ENCODE peak calls at places on chromosome 7, in four cellular contexts. Z, E, F and S are unnamed samples.

GRCh38 chr7:70678621-70679251 is 453.2 kb upstream of the GALNT17 start:
- DNase-seq in Z (no peak), E (no peak), F (no peak), S (no peak)

GRCh38 chr7:80699030-80699638 is 60.7 kb downstream of the CD36 start:
- DNase-seq in Z (no peak), E (peak), F (peak), S (peak)

GRCh38 chr7:98945852-98946251 is 67.5 kb downstream of the TRRAP start:
- DNase-seq in Z (no peak), E (no peak), F (no peak), S (no peak)

GRCh38 chr7:77439572-77439971 is 23.4 kb upstream of the GSAP start:
- DNase-seq in Z (no peak), E (peak), F (peak), S (no peak)

GRCh38 chr7:137717811-137718271 is 128.9 kb downstream of the DGKI start:
- DNase-seq in Z (peak), E (no peak), F (peak), S (peak)

GRCh38 chr7:11427686-11428273 is 404.2 kb downstream of the THSD7A start:
- DNase-seq in Z (no peak), E (peak), F (peak), S (peak)

GRCh38 chr7:151013728-151014497 is 10.4 kb downstream of the ATG9B start:
- DNase-seq in Z (peak), E (no peak), F (no peak), S (no peak)

GRCh38 chr7:147089608-147090007 is 973.0 kb downstream of the CNTNAP2 start:
- DNase-seq in Z (no peak), E (no peak), F (no peak), S (no peak)

GRCh38 chr7:89027781-89028180 is 232.2 kb upstream of the TEX47 start:
- DNase-seq in Z (no peak), E (peak), F (no peak), S (no peak)

GRCh38 chr7:8220376-8221106 is 41.4 kb downstream of the ICA1 start:
- DNase-seq in Z (no peak), E (no peak), F (no peak), S (no peak)

GRCh38 chr7:36038063-36038721 is 114.9 kb upstream of the EEPD1 start:
- DNase-seq in Z (no peak), E (no peak), F (no peak), S (no peak)

GRCh38 chr7:22730921-22731654 is 4.1 kb downstream of the IL6 start:
- DNase-seq in Z (no peak), E (no peak), F (no peak), S (no peak)

GRCh38 chr7:76296743-76297740 is 5.4 kb upstream of the HSPB1 start:
- DNase-seq in Z (no peak), E (peak), F (no peak), S (no peak)

GRCh38 chr7:22060197-22060596 is 114.5 kb upstream of the CDCA7L start:
- DNase-seq in Z (no peak), E (no peak), F (no peak), S (no peak)

GRCh38 chr7:147477526-147477925 is 1113.0 kb upstream of the C7orf33 start:
- DNase-seq in Z (no peak), E (no peak), F (no peak), S (no peak)

GRCh38 chr7:137001041-137001440 is 132.6 kb downstream of the CHRM2 start:
- DNase-seq in Z (no peak), E (no peak), F (no peak), S (no peak)

GRCh38 chr7:100503350-100503735 is 19.6 kb downstream of the NYAP1 start:
- DNase-seq in Z (no peak), E (peak), F (no peak), S (no peak)

GRCh38 chr7:94258418-94258817 is 136.3 kb upstream of the COL1A2 start:
- DNase-seq in Z (no peak), E (no peak), F (no peak), S (no peak)

GRCh38 chr7:132836746-132837145 is 245.1 kb downstream of the CHCHD3 start:
- DNase-seq in Z (no peak), E (no peak), F (peak), S (no peak)

GRCh38 chr7:82166666-82167065 is 276.9 kb downstream of the CACNA2D1 start:
- DNase-seq in Z (no peak), E (no peak), F (no peak), S (no peak)
- TF ChIP-seq FOXM1 in Z (no peak), E (no peak), F (no peak), S (no peak)

DNA sequence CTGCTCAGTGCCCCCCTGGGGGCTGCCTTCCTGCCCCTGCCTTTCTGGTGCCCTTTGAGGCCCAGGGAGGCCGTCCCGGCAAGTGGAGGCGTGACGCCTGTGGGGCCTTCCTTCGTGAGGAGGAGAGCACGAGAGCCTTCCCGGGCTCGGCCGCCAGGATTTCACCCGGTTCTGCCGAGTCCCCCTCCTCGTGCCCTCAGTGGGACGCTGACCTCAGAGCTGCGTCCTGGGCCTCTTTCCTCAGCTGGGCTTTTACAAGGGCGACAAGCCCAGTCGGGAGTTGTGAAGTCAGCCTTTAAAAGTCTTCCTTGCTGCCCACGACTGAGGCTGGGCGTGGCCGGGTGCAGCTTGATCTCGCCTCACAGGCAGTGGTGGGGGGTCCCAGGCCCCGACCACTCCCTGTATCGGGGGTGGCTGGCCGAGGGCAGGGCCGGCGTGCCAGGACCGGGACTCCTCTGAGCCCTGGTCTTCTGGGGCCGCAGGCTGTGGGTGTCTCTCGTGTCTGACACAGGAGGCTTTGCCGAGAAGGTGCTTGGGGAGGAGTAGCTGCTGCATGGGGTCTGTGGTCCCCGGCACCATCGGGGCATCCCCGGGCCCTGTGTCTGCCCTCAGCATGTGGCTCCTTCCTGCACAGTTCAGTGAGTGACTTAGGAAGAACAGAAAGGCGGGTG is 41.8 kb downstream of the FAM20C start:
- DNase-seq in Z (no peak), E (no peak), F (no peak), S (no peak)
- TF ChIP-seq SP1 in Z (no peak), E (no peak), F (no peak), S (no peak)

DNA sequence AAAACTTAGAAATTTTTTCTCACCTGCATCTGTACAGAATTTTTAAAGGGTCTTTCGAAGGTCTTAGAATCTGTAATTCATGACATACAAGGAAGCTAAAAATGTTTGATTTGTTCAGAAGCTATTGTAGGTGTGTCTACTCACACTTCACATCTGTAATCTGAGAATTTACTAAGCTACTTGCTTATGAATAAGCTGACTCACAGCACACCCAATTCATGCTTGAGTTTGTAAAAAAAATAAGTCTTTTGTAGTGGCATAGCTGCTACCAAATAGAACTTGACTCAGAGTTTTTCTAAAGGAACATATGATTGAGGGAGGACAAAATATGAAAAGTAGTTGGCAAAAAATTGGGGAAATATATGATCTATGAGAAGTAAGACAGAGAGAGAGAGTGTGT is 12.7 kb upstream of the AGR2 start:
- DNase-seq in Z (no peak), E (no peak), F (no peak), S (no peak)
- TF ChIP-seq FOXM1 in Z (no peak), E (no peak), F (no peak), S (no peak)

DNA sequence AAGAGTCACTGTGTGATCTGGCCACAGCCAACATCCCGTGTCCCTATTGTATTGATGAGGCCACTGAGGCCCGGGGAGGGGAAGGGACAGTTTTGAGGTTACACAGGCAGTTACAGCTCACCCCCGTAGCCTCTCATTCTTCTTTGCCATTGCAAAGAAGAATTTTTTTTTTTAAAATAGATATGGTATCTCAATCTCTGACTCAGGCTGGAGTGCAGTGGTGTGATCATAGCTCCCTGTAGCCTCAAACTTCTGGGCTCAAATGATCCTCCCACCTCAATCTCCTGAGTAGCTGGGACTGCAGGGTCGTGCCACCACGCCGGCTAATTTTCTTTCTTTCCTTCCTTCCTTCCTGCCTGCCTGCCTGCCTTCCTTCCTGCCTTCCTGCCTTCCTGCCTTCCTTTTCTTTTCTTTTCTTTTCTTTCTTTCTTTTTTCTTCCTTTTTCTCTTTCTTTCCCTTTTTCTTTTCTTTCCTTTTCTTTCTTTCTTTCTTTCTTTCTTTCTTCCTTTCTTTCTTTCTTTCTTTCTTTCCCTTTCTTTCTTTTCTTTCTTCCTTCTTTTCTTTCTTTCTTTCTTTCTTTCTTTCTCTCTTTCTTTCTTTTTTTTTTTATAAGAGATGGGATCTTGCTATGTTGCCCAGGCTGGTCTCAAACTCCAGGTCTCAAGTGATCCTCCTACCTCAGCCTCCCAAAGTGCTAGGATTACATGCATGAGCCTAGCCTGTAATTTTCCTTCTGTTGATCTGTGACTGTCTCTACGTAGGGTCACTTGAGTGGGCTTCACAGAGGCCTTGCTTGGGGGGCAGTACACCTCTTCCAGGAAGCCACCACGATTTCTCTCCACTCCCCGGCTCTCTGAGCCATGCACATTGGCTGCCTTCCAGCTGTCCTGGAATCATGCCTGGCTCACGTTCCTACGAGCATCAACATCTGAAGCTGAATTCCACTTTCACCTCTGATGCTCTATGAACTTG is 31.3 kb downstream of the TMEM270 start:
- DNase-seq in Z (no peak), E (no peak), F (peak), S (no peak)
- TF ChIP-seq SP1 in Z (no peak), E (no peak), F (no peak), S (no peak)

DNA sequence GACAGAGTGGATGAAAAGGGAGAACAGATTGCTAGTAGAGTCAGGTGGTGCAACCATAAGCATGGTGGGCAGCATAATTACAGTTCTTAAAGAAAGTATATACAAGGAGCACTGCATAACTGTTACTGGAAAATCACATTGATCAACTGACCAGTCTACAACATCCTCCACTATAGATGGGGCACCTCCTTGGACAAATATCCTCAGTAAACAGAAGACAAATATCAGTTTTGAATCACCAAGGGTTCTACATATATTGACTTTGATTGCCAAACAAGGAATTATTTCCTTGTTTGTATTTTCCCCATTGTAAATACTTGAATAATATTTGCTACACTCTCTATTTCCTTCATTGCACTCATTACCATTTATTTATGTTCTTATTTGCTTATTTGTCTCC is 17.6 kb upstream of the CRPPA start:
- DNase-seq in Z (no peak), E (no peak), F (no peak), S (no peak)
- TF ChIP-seq FOXM1 in Z (no peak), E (no peak), F (no peak), S (no peak)

GRCh38 chr7:28533731-28534531 is 121.6 kb downstream of the CREB5 start:
- DNase-seq in Z (no peak), E (no peak), F (no peak), S (no peak)
- TF ChIP-seq SP1 in Z (no peak), E (no peak), F (no peak), S (no peak)

GRCh38 chr7:128167791-128168666 is 73.0 kb upstream of the LEP start:
- DNase-seq in Z (no peak), E (no peak), F (no peak), S (no peak)

GRCh38 chr7:128165927-128166420 is 75.1 kb upstream of the LEP start:
- DNase-seq in Z (no peak), E (no peak), F (no peak), S (no peak)

GRCh38 chr7:128168667-128169210 is 72.3 kb upstream of the LEP start:
- DNase-seq in Z (no peak), E (no peak), F (peak), S (peak)

GRCh38 chr7:128166603-128167315 is 74.3 kb upstream of the LEP start:
- DNase-seq in Z (no peak), E (no peak), F (no peak), S (no peak)

DNA sequence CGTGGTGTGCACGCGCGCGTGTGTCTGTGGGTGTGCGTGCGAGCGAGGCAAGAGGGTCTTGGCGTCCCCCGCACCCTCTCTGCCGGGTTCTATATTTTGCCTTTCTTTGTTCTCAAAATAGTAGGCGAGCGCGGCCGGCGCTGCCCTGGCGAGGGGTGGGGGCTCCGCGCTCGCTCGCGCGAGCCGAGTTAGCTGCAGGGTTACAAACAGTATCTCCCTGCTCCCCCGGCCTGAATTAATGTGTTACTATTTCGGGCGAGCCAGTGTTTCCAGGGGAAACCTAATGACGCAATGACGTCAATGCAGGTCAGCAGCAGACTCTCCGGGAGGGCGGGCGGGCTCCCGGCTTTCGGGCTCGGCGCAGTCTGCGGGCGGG is 73.8 kb upstream of the LEP start:
- DNase-seq in Z (no peak), E (no peak), F (peak), S (peak)
- TF ChIP-seq FOXM1 in Z (no peak), E (no peak), F (no peak), S (no peak)

DNA sequence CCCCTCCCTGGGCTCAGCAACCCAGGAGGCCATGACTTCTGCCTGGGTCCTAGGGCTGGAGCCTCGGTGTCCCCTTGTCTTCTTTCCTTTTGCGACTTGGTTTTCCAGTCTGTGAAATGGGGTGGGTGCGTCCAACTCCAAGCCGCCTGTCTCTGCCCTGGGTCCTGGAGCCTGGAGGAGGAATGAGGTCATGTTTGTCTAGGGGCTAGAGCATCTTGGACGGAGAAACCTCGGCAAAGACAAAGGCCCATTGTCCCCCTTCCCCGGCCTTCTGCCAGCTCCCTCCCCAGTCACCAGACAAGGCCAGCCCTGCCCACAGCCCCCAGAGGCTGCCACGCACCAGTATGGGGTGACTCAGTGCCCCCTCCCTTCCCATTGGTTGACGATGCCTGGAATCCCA is 39.8 kb upstream of the ELN start:
- DNase-seq in Z (no peak), E (no peak), F (no peak), S (no peak)
- TF ChIP-seq SP1 in Z (no peak), E (no peak), F (no peak), S (no peak)